ENCODE peak calls at places on chromosomes 13 and 19, in ten cellular contexts. Z is body of pancreas; T is IMR-90; Y is CD8-positive, alpha-beta T cell; K is uterus; U is H1; A is Karpas-422; B is ascending aorta; F is tibial nerve; M is endodermal cell. R is an unnamed sample.

GRCh38 chr13:110129539-110130186 is 177.3 kb downstream of the COL4A1 start:
- DNase-seq in Z (no peak), T (no peak), Y (no peak), K (no peak), U (no peak), A (no peak), B (no peak), F (no peak), M (no peak), R (no peak)

GRCh38 chr19:3979289-3979673 is 6.0 kb downstream of the EEF2 start:
- DNase-seq in Z (no peak), T (no peak), Y (no peak), K (no peak), U (peak), A (no peak), B (no peak), F (no peak), M (no peak), R (no peak)

GRCh38 chr13:114282143-114282685 is 813 bp downstream of the UPF3A start:
- DNase-seq in Z (peak), T (peak), Y (peak), K (no peak), U (peak), A (peak), B (no peak), F (no peak), M (peak), R (peak)

GRCh38 chr19:45593520-45593919 is 8.5 kb downstream of the GPR4 start:
- DNase-seq in Z (no peak), T (no peak), Y (no peak), K (no peak), U (no peak), A (no peak), B (no peak), F (no peak), M (no peak), R (no peak)

GRCh38 chr13:50170447-50171037 is 155.3 kb downstream of the KCNRG start:
- DNase-seq in Z (no peak), T (peak), Y (no peak), K (no peak), U (no peak), A (no peak), B (no peak), F (no peak), M (no peak), R (no peak)

GRCh38 chr13:100039740-100040139 is 49.2 kb upstream of the PCCA start:
- DNase-seq in Z (no peak), T (peak), Y (no peak), K (no peak), U (no peak), A (no peak), B (no peak), F (no peak), M (no peak), R (no peak)

GRCh38 chr19:13281567-13282291 is 131.5 kb downstream of the IER2 start:
- DNase-seq in Z (no peak), T (no peak), Y (no peak), K (no peak), U (no peak), A (no peak), B (no peak), F (no peak), M (no peak), R (no peak)

GRCh38 chr19:17522988-17523872 is 11.8 kb downstream of the PGLS start:
- DNase-seq in Z (peak), T (no peak), Y (peak), K (no peak), U (no peak), A (peak), B (no peak), F (peak), M (peak), R (no peak)

GRCh38 chr19:4839192-4839591 is 7.7 kb upstream of the TICAM1 start:
- DNase-seq in Z (no peak), T (no peak), Y (no peak), K (no peak), U (no peak), A (no peak), B (no peak), F (no peak), M (no peak), R (no peak)

GRCh38 chr19:40381321-40381720 is 8.7 kb downstream of the HIPK4 start:
- DNase-seq in Z (no peak), T (no peak), Y (no peak), K (no peak), U (no peak), A (no peak), B (no peak), F (no peak), M (peak), R (no peak)

GRCh38 chr13:25905411-25906010 is 146.3 kb downstream of the SHISA2 start:
- DNase-seq in Z (no peak), T (no peak), Y (no peak), K (peak), U (no peak), A (no peak), B (no peak), F (no peak), M (no peak), R (no peak)

GRCh38 chr13:99227331-99227900 is 26.8 kb downstream of the UBAC2 start:
- DNase-seq in Z (no peak), T (no peak), Y (no peak), K (no peak), U (no peak), A (no peak), B (no peak), F (no peak), M (no peak), R (no peak)

GRCh38 chr13:42875448-42876269 is 94.3 kb downstream of the FAM216B start:
- DNase-seq in Z (peak), T (peak), Y (no peak), K (no peak), U (no peak), A (no peak), B (no peak), F (no peak), M (peak), R (no peak)

GRCh38 chr13:29454931-29455481 is 140.5 kb downstream of the SLC7A1 start:
- DNase-seq in Z (peak), T (peak), Y (no peak), K (no peak), U (peak), A (peak), B (no peak), F (no peak), M (peak), R (peak)

GRCh38 chr13:44068737-44069136 is 189.0 kb downstream of the LACC1 start:
- DNase-seq in Z (no peak), T (peak), Y (no peak), K (no peak), U (no peak), A (no peak), B (no peak), F (no peak), M (no peak), R (no peak)

GRCh38 chr19:49853852-49854849 is 3.2 kb downstream of the PTOV1 start:
- DNase-seq in Z (no peak), T (no peak), Y (no peak), K (no peak), U (no peak), A (no peak), B (no peak), F (no peak), M (peak), R (no peak)

GRCh38 chr13:101181076-101181685 is 235.1 kb downstream of the NALCN start:
- DNase-seq in Z (no peak), T (peak), Y (no peak), K (no peak), U (no peak), A (no peak), B (no peak), F (no peak), M (no peak), R (no peak)

GRCh38 chr19:39645800-39646411 is 9.8 kb upstream of the LGALS16 start:
- DNase-seq in Z (no peak), T (peak), Y (no peak), K (no peak), U (peak), A (peak), B (no peak), F (no peak), M (peak), R (no peak)

GRCh38 chr13:29676535-29676934 is 81.0 kb upstream of the SLC7A1 start:
- DNase-seq in Z (peak), T (peak), Y (no peak), K (no peak), U (no peak), A (no peak), B (no peak), F (no peak), M (no peak), R (no peak)

GRCh38 chr13:75959861-75960481 is 323.8 kb downstream of the LMO7 start:
- DNase-seq in Z (no peak), T (no peak), Y (no peak), K (no peak), U (no peak), A (no peak), B (no peak), F (no peak), M (no peak), R (no peak)

GRCh38 chr19:19207637-19208582 is 3.8 kb upstream of the NCAN start:
- DNase-seq in Z (no peak), T (no peak), Y (no peak), K (no peak), U (no peak), A (no peak), B (no peak), F (no peak), M (no peak), R (no peak)

GRCh38 chr13:100673376-100673830 is 1.2 kb downstream of the TMTC4 start:
- DNase-seq in Z (peak), T (no peak), Y (no peak), K (no peak), U (peak), A (no peak), B (no peak), F (no peak), M (peak), R (no peak)

GRCh38 chr19:12495002-12495802 is 10.6 kb upstream of the ZNF709 start:
- DNase-seq in Z (peak), T (peak), Y (peak), K (peak), U (peak), A (peak), B (peak), F (peak), M (peak), R (peak)

GRCh38 chr13:109163052-109163413 is 533.6 kb downstream of the MYO16 start:
- DNase-seq in Z (no peak), T (no peak), Y (no peak), K (no peak), U (no peak), A (peak), B (no peak), F (no peak), M (peak), R (no peak)

GRCh38 chr13:66805657-66806056 is 424.5 kb downstream of the PCDH9 start:
- DNase-seq in Z (peak), T (peak), Y (no peak), K (no peak), U (no peak), A (no peak), B (no peak), F (peak), M (no peak), R (no peak)

GRCh38 chr19:45564131-45564780 is 20.3 kb downstream of the OPA3 start:
- DNase-seq in Z (no peak), T (no peak), Y (no peak), K (no peak), U (peak), A (peak), B (no peak), F (no peak), M (peak), R (peak)

GRCh38 chr19:16722591-16722990 is 2.9 kb downstream of the NWD1 start:
- DNase-seq in Z (no peak), T (no peak), Y (no peak), K (no peak), U (no peak), A (peak), B (no peak), F (no peak), M (no peak), R (no peak)

GRCh38 chr19:35063940-35064818 is 22.7 kb downstream of the HPN start:
- DNase-seq in Z (peak), T (peak), Y (no peak), K (no peak), U (no peak), A (no peak), B (no peak), F (no peak), M (no peak), R (no peak)

GRCh38 chr13:113584205-113584869 is at the start of gene TFDP1:
- DNase-seq in Z (peak), T (peak), Y (peak), K (no peak), U (peak), A (peak), B (no peak), F (peak), M (peak), R (peak)

GRCh38 chr19:9075064-9075964 is 11.5 kb upstream of the OR1M1 start:
- DNase-seq in Z (peak), T (peak), Y (no peak), K (peak), U (peak), A (no peak), B (no peak), F (peak), M (peak), R (peak)

GRCh38 chr19:35213678-35214632 is 14.6 kb downstream of the FAM187B start:
- DNase-seq in Z (peak), T (peak), Y (peak), K (peak), U (no peak), A (peak), B (peak), F (peak), M (peak), R (no peak)

GRCh38 chr13:38657191-38657590 is 29.7 kb upstream of the FREM2 start:
- DNase-seq in Z (no peak), T (peak), Y (no peak), K (no peak), U (no peak), A (no peak), B (no peak), F (no peak), M (no peak), R (no peak)

GRCh38 chr19:16051254-16052025 is 24.9 kb upstream of the TPM4 start:
- DNase-seq in Z (no peak), T (no peak), Y (no peak), K (no peak), U (no peak), A (peak), B (no peak), F (no peak), M (peak), R (no peak)

GRCh38 chr13:71864981-71865857 is 1.8 kb downstream of the DACH1 start:
- DNase-seq in Z (peak), T (no peak), Y (no peak), K (peak), U (peak), A (no peak), B (no peak), F (no peak), M (peak), R (no peak)

GRCh38 chr13:32031025-32031814 is at the start of gene FRY:
- DNase-seq in Z (peak), T (peak), Y (peak), K (peak), U (peak), A (peak), B (peak), F (peak), M (peak), R (peak)

GRCh38 chr19:53372196-53372595 is 6.7 kb downstream of the ZNF525 start:
- DNase-seq in Z (no peak), T (no peak), Y (no peak), K (no peak), U (no peak), A (no peak), B (no peak), F (no peak), M (no peak), R (no peak)

GRCh38 chr13:100461309-100462035 is 127.1 kb downstream of the GGACT start:
- DNase-seq in Z (no peak), T (peak), Y (no peak), K (no peak), U (no peak), A (no peak), B (no peak), F (no peak), M (no peak), R (no peak)

GRCh38 chr13:39575641-39576238 is 27.3 kb downstream of the LHFPL6 start:
- DNase-seq in Z (no peak), T (no peak), Y (no peak), K (no peak), U (no peak), A (no peak), B (no peak), F (no peak), M (no peak), R (no peak)

GRCh38 chr13:98653471-98653985 is 76.6 kb upstream of the STK24 start:
- DNase-seq in Z (peak), T (peak), Y (peak), K (peak), U (peak), A (peak), B (no peak), F (peak), M (peak), R (peak)

DNA sequence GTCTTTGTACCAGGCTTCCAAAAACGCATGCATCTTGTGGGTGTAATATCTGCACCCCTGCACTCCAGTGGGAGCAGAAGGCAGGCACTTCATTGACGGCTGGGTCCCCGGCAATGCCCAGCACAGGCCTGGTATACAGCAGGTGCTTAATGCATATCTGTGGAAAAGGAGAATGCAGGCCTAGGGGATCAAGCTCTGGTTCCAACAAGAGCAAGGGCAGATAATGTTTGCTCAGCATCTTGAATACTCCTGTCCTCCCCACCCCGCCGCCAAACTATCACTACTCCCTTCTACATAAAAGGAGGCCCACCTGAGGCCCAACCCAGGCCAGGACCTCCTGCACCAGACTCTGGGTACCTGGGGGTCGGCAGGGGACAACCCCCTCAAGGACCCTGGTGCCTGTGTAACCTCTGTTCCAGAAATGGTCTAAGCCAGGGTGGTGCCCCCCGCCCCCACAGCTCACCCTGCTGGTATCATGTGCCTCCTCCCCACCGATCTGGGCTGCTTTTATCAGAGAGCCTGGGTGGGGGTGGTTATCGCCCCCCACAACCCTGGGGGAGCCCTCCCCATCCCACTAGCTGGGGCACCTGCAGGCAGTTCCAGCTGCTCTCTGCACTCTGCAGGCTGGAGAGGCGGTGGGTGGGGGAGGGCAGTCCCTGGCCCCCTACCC is 4.8 kb downstream of the KLF16 start:
- DNase-seq in Z (no peak), T (no peak), Y (no peak), K (no peak), U (no peak), A (peak), B (no peak), F (no peak), M (no peak), R (no peak)
- H3K4me3 ChIP-seq in Z (no peak), T (no peak), Y (no peak), K (no peak), U (peak), A (peak), B (no peak), F (no peak), M (peak), R (no peak)

DNA sequence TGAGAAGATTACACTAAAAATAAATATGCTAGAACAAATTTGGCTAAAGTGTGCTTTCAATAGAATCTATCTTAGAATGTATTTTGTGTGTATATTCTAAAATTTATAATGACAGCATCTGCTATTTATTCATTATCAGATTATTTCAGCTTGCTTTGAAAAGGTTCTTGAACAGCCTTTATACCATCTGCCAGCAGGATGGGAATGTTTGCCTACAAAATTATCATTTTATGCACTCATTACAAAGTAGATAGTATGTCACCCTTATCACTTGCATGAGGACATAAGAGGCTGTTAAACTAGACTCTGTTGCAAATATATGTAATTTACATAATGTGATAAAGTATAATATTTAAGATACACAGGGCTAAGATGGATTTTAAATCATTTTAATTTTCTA is 1286.9 kb upstream of the PCDH20 start:
- DNase-seq in Z (no peak), T (no peak), Y (no peak), K (no peak), U (no peak), A (no peak), B (no peak), F (no peak), M (no peak), R (no peak)
- H3K4me3 ChIP-seq in Z (no peak), T (no peak), Y (no peak), K (no peak), U (no peak), A (no peak), B (no peak), F (no peak), M (no peak), R (no peak)

DNA sequence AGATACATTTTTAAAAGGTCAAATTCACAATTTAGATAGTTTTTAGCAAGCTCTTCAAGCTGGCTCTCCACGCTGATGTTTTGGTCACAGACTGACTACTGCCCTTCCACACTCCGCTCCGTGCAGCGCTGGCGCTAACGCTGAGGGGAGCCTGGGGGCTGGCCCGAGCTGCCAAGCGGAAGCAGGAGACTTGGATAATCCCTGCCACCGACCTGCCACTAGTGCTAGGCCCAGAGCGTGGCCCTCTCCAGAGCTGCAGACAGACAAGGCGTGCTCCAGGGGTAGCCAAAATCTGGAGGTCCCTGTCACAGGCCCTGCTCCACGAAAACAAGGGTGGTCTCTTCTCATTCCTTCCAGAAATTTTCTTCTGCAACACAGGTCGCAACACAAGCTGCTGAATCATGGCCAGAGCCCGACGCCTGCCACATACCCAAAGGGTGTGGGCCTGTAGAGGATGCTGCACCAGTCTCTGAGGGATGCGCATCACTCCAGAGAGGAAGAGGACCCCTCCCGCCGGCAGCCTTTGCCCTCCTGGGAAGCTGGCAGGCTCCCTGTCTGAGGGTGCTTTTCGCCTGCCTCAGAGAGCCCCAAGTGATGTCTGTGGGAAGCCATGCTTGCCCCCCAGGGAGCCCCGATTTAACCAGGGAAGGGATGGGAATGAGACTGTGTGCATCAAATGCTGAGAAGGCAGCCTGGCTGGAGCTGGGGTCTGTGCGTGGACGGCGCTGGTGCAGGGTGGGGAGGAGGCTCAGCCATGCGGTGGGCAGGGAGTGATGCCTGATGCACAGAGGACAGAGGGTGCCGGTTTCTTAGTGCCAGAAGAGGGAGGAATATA is 21.6 kb downstream of the CAPS start:
- DNase-seq in Z (no peak), T (peak), Y (no peak), K (no peak), U (no peak), A (no peak), B (no peak), F (no peak), M (no peak), R (no peak)
- H3K4me3 ChIP-seq in Z (no peak), T (no peak), Y (no peak), K (no peak), U (no peak), A (no peak), B (no peak), F (no peak), M (no peak), R (no peak)

GRCh38 chr19:46717716-46718143 is 816 bp upstream of the PRKD2 start:
- DNase-seq in Z (no peak), T (no peak), Y (no peak), K (no peak), U (peak), A (peak), B (no peak), F (no peak), M (no peak), R (no peak)
- H3K4me3 ChIP-seq in Z (peak), T (peak), Y (peak), K (peak), U (peak), A (peak), B (peak), F (peak), M (peak), R (peak)

R was measured in NT2/D1.